ENCODE peak calls at places on chromosomes 7 and 10, in five cellular contexts. Z, E, N, F and K are unnamed samples.

GRCh38 chr10:22325272-22325947 is 4.5 kb downstream of the BMI1 start:
- DNase-seq in Z (peak), E (no peak), N (peak), F (peak), K (peak)

GRCh38 chr7:151773795-151774194 is 103.1 kb downstream of the PRKAG2 start:
- DNase-seq in Z (no peak), E (no peak), N (no peak), F (no peak), K (no peak)

GRCh38 chr7:4302203-4302905 is 379.7 kb upstream of the FOXK1 start:
- DNase-seq in Z (no peak), E (no peak), N (no peak), F (no peak), K (no peak)

GRCh38 chr10:127125331-127125730 is 71.1 kb downstream of the INSYN2A start:
- DNase-seq in Z (no peak), E (no peak), N (no peak), F (no peak), K (no peak)

GRCh38 chr7:123054357-123055133 is 59.0 kb upstream of the TAS2R16 start:
- DNase-seq in Z (no peak), E (no peak), N (peak), F (no peak), K (no peak)

GRCh38 chr7:157699357-157700013 is 362.7 kb downstream of the DNAJB6 start:
- DNase-seq in Z (no peak), E (no peak), N (no peak), F (no peak), K (no peak)

GRCh38 chr7:12584940-12585339 is 14.4 kb downstream of the SCIN start:
- DNase-seq in Z (peak), E (no peak), N (no peak), F (no peak), K (peak)

GRCh38 chr10:122181901-122182799 is 88.9 kb upstream of the BTBD16 start:
- DNase-seq in Z (no peak), E (no peak), N (peak), F (no peak), K (peak)

GRCh38 chr7:129845178-129845971 is 107.4 kb downstream of the UBE2H start:
- DNase-seq in Z (peak), E (peak), N (peak), F (no peak), K (peak)

GRCh38 chr7:33845991-33846509 is 59.3 kb upstream of the BMPER start:
- DNase-seq in Z (no peak), E (no peak), N (peak), F (no peak), K (no peak)

GRCh38 chr7:100586266-100587025 is at the start of gene FBXO24:
- DNase-seq in Z (peak), E (peak), N (peak), F (peak), K (peak)

GRCh38 chr10:3478153-3478552 is 305.6 kb upstream of the PITRM1 start:
- DNase-seq in Z (no peak), E (no peak), N (no peak), F (no peak), K (no peak)

GRCh38 chr7:47474211-47474936 is 107.5 kb downstream of the TNS3 start:
- DNase-seq in Z (no peak), E (no peak), N (no peak), F (no peak), K (peak)

GRCh38 chr10:30631188-30631587 is 1.6 kb upstream of the LYZL2 start:
- DNase-seq in Z (no peak), E (no peak), N (no peak), F (no peak), K (no peak)

GRCh38 chr10:20991526-20991925 is 94.4 kb upstream of the NEBL start:
- DNase-seq in Z (no peak), E (no peak), N (no peak), F (no peak), K (no peak)

GRCh38 chr10:84138478-84139125 is 707 bp upstream of the GHITM start:
- DNase-seq in Z (peak), E (peak), N (no peak), F (no peak), K (peak)

GRCh38 chr10:104641150-104642000 is at the start of gene SORCS3:
- DNase-seq in Z (no peak), E (no peak), N (no peak), F (no peak), K (no peak)

GRCh38 chr10:132539431-132539839 is 1.8 kb downstream of the INPP5A start:
- DNase-seq in Z (no peak), E (no peak), N (no peak), F (peak), K (no peak)

GRCh38 chr10:122981066-122981464 is 864 bp downstream of the PSTK start:
- DNase-seq in Z (no peak), E (peak), N (peak), F (peak), K (peak)

DNA sequence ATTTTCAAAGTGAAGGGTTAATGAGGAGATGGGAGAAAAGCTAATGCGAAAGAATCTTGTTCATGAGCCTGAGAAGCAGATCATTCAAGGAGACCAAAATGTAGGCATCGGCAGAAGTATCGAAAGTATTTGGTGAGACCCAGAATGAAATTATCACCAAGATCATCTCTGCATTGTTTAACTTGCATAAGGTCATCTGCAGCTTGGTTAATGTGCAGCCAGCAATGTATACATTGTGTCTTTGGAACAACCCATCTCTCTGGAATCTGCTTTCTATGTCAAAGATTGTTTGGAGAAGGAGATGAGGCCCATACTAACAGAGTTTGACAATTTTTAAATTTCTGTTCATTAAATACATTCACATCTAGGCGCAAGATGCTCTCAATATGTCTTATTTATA is 163.4 kb upstream of the GLI3 start:
- DNase-seq in Z (no peak), E (no peak), N (no peak), F (no peak), K (no peak)
- H3K27ac ChIP-seq in Z (no peak), E (no peak), N (no peak), F (no peak), K (no peak)

GRCh38 chr10:95545981-95546380 is 15.2 kb downstream of the SORBS1 start:
- DNase-seq in Z (no peak), E (no peak), N (no peak), F (no peak), K (no peak)

GRCh38 chr10:95547197-95547596 is 14.0 kb downstream of the SORBS1 start:
- DNase-seq in Z (no peak), E (no peak), N (no peak), F (no peak), K (no peak)

GRCh38 chr10:95542761-95543160 is 18.4 kb downstream of the SORBS1 start:
- DNase-seq in Z (no peak), E (no peak), N (no peak), F (no peak), K (no peak)

GRCh38 chr10:95543459-95543858 is 17.7 kb downstream of the SORBS1 start:
- DNase-seq in Z (no peak), E (no peak), N (no peak), F (no peak), K (no peak)

GRCh38 chr10:95544783-95545500 is 16.2 kb downstream of the SORBS1 start:
- DNase-seq in Z (no peak), E (no peak), N (no peak), F (no peak), K (no peak)
- H3K27ac ChIP-seq in Z (no peak), E (peak), N (no peak), F (no peak), K (no peak)

GRCh38 chr10:119306514-119306951 is 99.2 kb downstream of the GRK5 start:
- DNase-seq in Z (peak), E (no peak), N (peak), F (peak), K (peak)

GRCh38 chr10:119308556-119309422 is 101.4 kb downstream of the GRK5 start:
- DNase-seq in Z (no peak), E (no peak), N (no peak), F (no peak), K (no peak)

GRCh38 chr10:119308089-119308488 is 100.7 kb downstream of the GRK5 start:
- DNase-seq in Z (no peak), E (no peak), N (no peak), F (no peak), K (no peak)

GRCh38 chr10:119305860-119306513 is 98.6 kb downstream of the GRK5 start:
- DNase-seq in Z (peak), E (peak), N (peak), F (peak), K (peak)

DNA sequence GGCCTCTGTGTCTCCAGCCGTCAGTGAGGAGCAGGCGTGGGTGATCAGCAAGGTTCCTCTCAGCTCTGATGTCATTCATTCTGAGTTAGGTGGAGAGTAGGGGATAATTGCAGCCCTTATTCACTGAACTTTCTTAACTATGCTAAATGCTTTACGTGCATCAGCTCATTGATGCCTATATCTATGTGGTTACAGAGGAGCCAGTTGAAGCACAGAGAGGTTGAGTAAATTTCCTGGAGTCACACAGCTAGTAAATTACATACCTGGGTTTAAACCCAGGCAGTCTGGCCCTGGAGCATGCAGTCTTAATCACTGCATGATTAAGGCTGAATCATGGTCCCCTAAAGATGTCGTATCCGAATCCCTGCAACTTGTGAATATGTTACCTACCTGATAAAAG is 99.6 kb downstream of the GRK5 start:
- DNase-seq in Z (no peak), E (no peak), N (peak), F (no peak), K (peak)
- H3K27ac ChIP-seq in Z (peak), E (peak), N (peak), F (peak), K (peak)

DNA sequence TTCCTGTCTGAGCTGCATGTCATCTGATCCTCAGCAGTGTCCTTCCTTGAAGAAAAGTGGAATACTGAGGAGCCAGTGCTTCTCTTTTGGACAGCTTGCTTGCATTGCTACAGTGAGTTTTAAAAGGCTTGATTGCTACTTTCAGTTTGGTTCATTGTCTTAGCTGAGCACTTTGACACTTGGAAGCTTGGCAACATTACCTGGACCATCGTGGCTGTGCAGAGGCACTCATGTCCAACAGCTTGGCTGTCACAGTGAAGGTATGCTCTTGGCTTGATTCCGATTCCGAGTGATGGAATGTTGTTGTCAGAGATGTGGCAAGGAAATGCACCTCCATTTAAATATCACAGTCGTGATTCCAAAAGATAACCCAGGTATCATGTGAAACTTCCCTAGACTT is 102.4 kb downstream of the FAS start:
- DNase-seq in Z (no peak), E (no peak), N (no peak), F (no peak), K (no peak)
- H3K27ac ChIP-seq in Z (no peak), E (no peak), N (no peak), F (no peak), K (no peak)

GRCh38 chr7:155189600-155189989 is 108.1 kb upstream of the INSIG1 start:
- DNase-seq in Z (no peak), E (no peak), N (no peak), F (no peak), K (no peak)
- H3K27ac ChIP-seq in Z (no peak), E (no peak), N (no peak), F (no peak), K (no peak)

GRCh38 chr7:137947031-137947430 is 54.9 kb downstream of the CREB3L2 start:
- DNase-seq in Z (peak), E (no peak), N (no peak), F (no peak), K (no peak)

GRCh38 chr7:137950263-137950621 is 51.6 kb downstream of the CREB3L2 start:
- DNase-seq in Z (no peak), E (no peak), N (no peak), F (no peak), K (no peak)

GRCh38 chr7:137949416-137950262 is 52.2 kb downstream of the CREB3L2 start:
- DNase-seq in Z (no peak), E (no peak), N (no peak), F (no peak), K (no peak)

GRCh38 chr7:137948845-137949330 is 53.0 kb downstream of the CREB3L2 start:
- DNase-seq in Z (no peak), E (no peak), N (no peak), F (no peak), K (no peak)

DNA sequence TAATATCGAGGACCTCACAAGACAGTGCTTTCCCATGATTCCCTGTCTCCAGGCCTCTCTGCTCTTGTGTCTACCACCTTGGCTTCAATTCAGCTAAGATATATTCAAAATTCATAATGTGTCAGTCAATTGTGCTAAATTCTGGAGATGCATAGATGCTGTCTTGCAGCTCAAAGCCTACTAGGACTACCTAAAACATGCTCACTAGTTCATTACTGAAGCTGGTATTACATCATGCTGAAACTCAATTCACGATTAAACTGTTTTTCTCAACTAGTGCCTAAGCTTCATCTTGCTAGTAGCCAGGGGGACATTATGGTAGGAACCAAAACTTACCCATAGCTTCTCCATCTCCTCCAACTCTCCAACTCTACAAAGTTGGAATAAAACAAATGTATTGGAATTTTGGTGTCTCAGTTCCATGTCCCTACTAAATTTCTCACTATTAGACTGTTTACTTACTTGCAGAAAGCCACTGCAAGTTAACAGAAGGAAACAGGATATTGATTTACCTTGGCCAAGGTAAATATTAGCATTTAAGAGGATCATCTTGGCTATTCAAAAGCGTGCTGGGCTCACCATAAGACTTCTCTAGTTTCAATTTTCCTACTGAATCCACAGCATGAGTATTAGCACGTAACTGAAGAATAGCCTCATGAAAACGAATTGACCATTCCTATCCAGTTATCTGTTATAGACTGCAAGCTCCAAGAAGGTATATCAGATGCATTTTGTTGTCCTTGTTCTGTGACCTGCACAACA is 53.6 kb downstream of the CREB3L2 start:
- DNase-seq in Z (no peak), E (no peak), N (peak), F (no peak), K (no peak)
- H3K27ac ChIP-seq in Z (no peak), E (no peak), N (peak), F (no peak), K (no peak)

GRCh38 chr7:84317536-84317935 is 122.9 kb upstream of the SEMA3A start:
- DNase-seq in Z (no peak), E (no peak), N (no peak), F (no peak), K (no peak)

DNA sequence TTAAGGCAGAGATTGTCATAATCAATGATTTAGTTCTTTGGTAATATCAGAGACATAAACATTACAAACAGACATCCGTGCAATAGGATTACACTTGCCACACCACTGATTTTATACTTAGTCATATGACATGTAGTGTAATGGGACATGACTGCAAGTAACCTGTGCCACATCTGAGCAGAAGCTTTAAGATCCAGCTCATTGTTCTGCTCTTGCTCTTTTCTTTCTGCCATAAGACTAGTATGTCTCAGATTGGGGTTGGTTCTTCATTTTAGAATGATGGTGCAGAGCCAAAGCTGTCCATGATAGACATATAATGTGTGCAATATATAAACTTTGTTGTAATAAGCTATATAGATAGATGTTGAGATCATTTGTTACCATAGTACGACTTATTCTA is 119.7 kb upstream of the SEMA3A start:
- DNase-seq in Z (no peak), E (no peak), N (no peak), F (no peak), K (no peak)
- H3K27ac ChIP-seq in Z (no peak), E (no peak), N (no peak), F (no peak), K (no peak)